ENCODE peak calls at places on chromosomes 12 and 14, in four cellular contexts. R, X, Z and I are unnamed samples. For H3K4me1, the result is how much of the 10 kb centered on the place peaks cover.

GRCh38 chr12:113314121-113314529 is 20.8 kb downstream of the SLC8B1 start:
- DNase-seq in R (no peak), X (peak), Z (no peak), I (no peak)

GRCh38 chr12:30508205-30508967 is 187.3 kb downstream of the IPO8 start:
- DNase-seq in R (no peak), X (no peak), Z (no peak), I (no peak)

GRCh38 chr12:52371716-52372115 is 4.4 kb upstream of the KRT85 start:
- DNase-seq in R (no peak), X (no peak), Z (no peak), I (no peak)

GRCh38 chr12:96335270-96335669 is 65.0 kb downstream of the CDK17 start:
- DNase-seq in R (no peak), X (no peak), Z (no peak), I (no peak)

GRCh38 chr14:96783306-96784224 is 13.6 kb upstream of the VRK1 start:
- DNase-seq in R (no peak), X (no peak), Z (no peak), I (no peak)

GRCh38 chr12:93137656-93138612 is 208.8 kb upstream of the EEA1 start:
- DNase-seq in R (peak), X (peak), Z (no peak), I (peak)

GRCh38 chr12:40010899-40011774 is 94.7 kb downstream of the SLC2A13 start:
- DNase-seq in R (no peak), X (peak), Z (peak), I (peak)

GRCh38 chr12:49728446-49728845 is 12.9 kb upstream of the TMBIM6 start:
- DNase-seq in R (no peak), X (no peak), Z (no peak), I (no peak)

GRCh38 chr12:2084553-2085296 is 31.9 kb downstream of the CACNA1C start:
- DNase-seq in R (peak), X (peak), Z (no peak), I (peak)

GRCh38 chr14:86739761-86740160 is 1209.8 kb downstream of the FLRT2 start:
- DNase-seq in R (no peak), X (no peak), Z (no peak), I (no peak)

GRCh38 chr12:6582196-6582595 is 14.1 kb upstream of the NOP2 start:
- DNase-seq in R (no peak), X (no peak), Z (no peak), I (no peak)

GRCh38 chr12:77324763-77325468 is 259.5 kb upstream of the E2F7 start:
- DNase-seq in R (peak), X (peak), Z (peak), I (peak)

GRCh38 chr14:95039259-95039992 is 117.9 kb downstream of the DICER1 start:
- DNase-seq in R (no peak), X (no peak), Z (no peak), I (peak)

GRCh38 chr12:57173089-57173488 is 25.7 kb upstream of the LRP1-AS start:
- DNase-seq in R (no peak), X (no peak), Z (peak), I (no peak)

GRCh38 chr12:26621932-26622331 is 211.1 kb downstream of the ITPR2 start:
- DNase-seq in R (no peak), X (no peak), Z (no peak), I (no peak)

GRCh38 chr14:37493606-37494005 is 101.4 kb downstream of the FOXA1 start:
- DNase-seq in R (no peak), X (peak), Z (no peak), I (no peak)

GRCh38 chr14:23563473-23564180 is 4.0 kb downstream of the AP1G2 start:
- DNase-seq in R (no peak), X (no peak), Z (no peak), I (no peak)

GRCh38 chr12:75690556-75690955 is 179.1 kb upstream of the KRR1 start:
- DNase-seq in R (no peak), X (peak), Z (no peak), I (no peak)

GRCh38 chr12:10491766-10492165 is 13.9 kb upstream of the EIF2S3B start:
- DNase-seq in R (no peak), X (no peak), Z (no peak), I (no peak)

GRCh38 chr12:94427520-94428381 is 31.9 kb downstream of the CEP83 start:
- DNase-seq in R (no peak), X (peak), Z (peak), I (peak)

GRCh38 chr14:33986804-33987203 is 35.9 kb upstream of the EGLN3 start:
- DNase-seq in R (no peak), X (peak), Z (no peak), I (no peak)

GRCh38 chr12:117034691-117035090 is 64.5 kb downstream of the TESC start:
- DNase-seq in R (no peak), X (no peak), Z (peak), I (no peak)

GRCh38 chr12:92547906-92548305 is 154.9 kb upstream of the PLEKHG7 start:
- DNase-seq in R (no peak), X (no peak), Z (no peak), I (peak)

GRCh38 chr14:58947156-58947555 is 241.3 kb upstream of the DAAM1 start:
- DNase-seq in R (no peak), X (no peak), Z (no peak), I (no peak)

GRCh38 chr12:70052476-70052875 is 190.8 kb upstream of the CNOT2 start:
- DNase-seq in R (no peak), X (no peak), Z (no peak), I (no peak)
- H3K27ac ChIP-seq in R (no peak), X (no peak), Z (no peak), I (no peak)

GRCh38 chr12:65891987-65892481 is 67.8 kb downstream of the HMGA2 start:
- DNase-seq in R (peak), X (peak), Z (peak), I (peak)

GRCh38 chr12:65894127-65894526 is 69.8 kb downstream of the HMGA2 start:
- DNase-seq in R (no peak), X (peak), Z (no peak), I (no peak)

GRCh38 chr12:65894624-65895023 is 70.3 kb downstream of the HMGA2 start:
- DNase-seq in R (no peak), X (no peak), Z (no peak), I (no peak)

GRCh38 chr12:65891219-65891618 is 66.9 kb downstream of the HMGA2 start:
- DNase-seq in R (no peak), X (peak), Z (no peak), I (no peak)

GRCh38 chr12:65892905-65893304 is 68.6 kb downstream of the HMGA2 start:
- DNase-seq in R (no peak), X (peak), Z (no peak), I (no peak)
- H3K4me1 ChIP-seq in R (under half), X (under half), Z (under half), I (under half)

DNA sequence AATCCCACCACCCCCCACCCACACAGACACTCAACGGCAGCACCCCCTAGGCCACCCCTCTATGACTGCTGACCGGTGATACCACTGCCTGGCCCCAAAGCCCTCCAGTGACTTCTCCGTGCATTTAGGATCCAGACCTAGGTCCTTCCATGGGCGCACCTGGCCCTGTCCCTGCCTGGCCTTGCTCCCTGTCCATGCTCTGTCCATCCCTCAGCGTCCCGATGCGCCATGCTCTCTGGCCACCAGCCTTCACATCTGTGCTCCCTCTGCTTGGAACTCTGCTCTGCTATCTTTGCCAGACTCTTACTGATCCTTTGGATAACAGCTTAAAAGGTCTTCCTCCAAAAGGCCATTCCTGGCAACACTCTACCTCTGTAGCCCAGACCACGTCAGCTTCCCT is 25.4 kb upstream of the HDAC7 start:
- DNase-seq in R (no peak), X (no peak), Z (no peak), I (no peak)
- H3K27ac ChIP-seq in R (no peak), X (no peak), Z (no peak), I (no peak)

DNA sequence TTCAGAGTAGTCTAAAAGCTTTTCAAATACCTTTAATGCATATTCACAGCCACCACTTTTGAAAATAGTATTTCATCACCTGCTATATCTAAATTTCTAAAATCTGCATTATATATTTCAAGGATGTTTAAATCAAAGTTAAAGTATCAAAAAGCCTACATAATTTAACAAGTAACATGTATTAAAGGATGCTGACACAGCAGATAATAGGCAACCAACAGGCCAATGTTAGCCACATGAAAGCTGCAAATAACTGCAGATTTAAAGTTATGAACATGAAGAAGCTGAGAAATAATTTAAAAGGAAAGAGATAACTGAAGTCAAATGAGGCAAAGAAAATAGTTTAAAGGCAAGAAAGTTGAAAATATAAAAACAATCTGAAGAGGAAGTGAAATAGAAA is 39.8 kb upstream of the NELL2 start:
- DNase-seq in R (no peak), X (no peak), Z (no peak), I (no peak)
- H3K4me1 ChIP-seq in R (under half), X (under half), Z (under half), I (under half)

DNA sequence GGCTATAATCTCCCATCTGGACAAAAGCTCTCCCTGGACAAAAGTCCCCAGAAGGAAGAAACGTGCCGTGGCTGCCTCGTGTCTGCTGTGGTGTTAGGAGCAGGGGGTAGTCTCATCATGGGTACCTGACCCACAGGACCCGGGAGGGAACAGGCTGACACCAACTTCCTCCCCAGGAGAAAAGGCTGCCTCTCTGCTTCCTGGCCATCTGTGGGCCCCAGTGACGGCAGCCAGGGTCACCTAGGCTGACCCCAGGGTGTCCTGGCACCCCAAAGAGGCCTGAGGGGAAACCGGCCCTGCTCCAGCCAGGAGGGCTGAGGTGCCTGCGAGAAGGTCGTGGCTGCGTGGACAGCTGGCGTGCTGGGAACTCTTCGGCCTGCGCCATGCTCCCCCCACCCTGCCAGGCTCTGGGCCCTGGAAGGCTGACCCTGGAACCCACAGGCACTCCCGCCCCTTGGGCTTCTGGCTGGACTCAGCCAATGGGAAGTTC is 133.9 kb downstream of the RFLNA start:
- DNase-seq in R (no peak), X (peak), Z (no peak), I (no peak)
- H3K27ac ChIP-seq in R (peak), X (peak), Z (peak), I (peak)

GRCh38 chr12:4278582-4278939 is 5.0 kb downstream of the CCND2 start:
- DNase-seq in R (peak), X (no peak), Z (no peak), I (peak)
- H3K4me1 ChIP-seq in R (under half), X (under half), Z (half or more), I (half or more)

GRCh38 chr12:14396071-14396470 is 30.6 kb downstream of the ATF7IP start:
- DNase-seq in R (no peak), X (peak), Z (no peak), I (no peak)
- H3K27ac ChIP-seq in R (no peak), X (no peak), Z (peak), I (no peak)

GRCh38 chr14:91322623-91323022 is 78.1 kb upstream of the GPR68 start:
- DNase-seq in R (no peak), X (no peak), Z (no peak), I (no peak)
- H3K4me1 ChIP-seq in R (under half), X (under half), Z (under half), I (under half)